ENCODE peak calls at places on chromosomes 6 and 20, in eight cellular contexts. H, S, P, V, N, X, T and L are unnamed samples.
A peak's percentile ranks its signal among the peaks of the same experiment; 100 is the strongest.

GRCh38 chr20:62805365-62805710 is 703 bp downstream of the OGFR start:
- DNase-seq in H (no peak), S (no peak), P (no peak), V (no peak), N (no peak), X (no peak), T (no peak), L (peak; percentile 54)

GRCh38 chr20:1001116-1001515 is 995 bp downstream of the RSPO4 start:
- DNase-seq in H (no peak), S (no peak), P (no peak), V (no peak), N (no peak), X (no peak), T (no peak), L (no peak)

GRCh38 chr6:134491473-134491872 is 173.6 kb upstream of the SGK1 start:
- DNase-seq in H (no peak), S (no peak), P (no peak), V (no peak), N (no peak), X (no peak), T (no peak), L (no peak)

GRCh38 chr6:168232989-168233874 is 86.3 kb downstream of the DACT2 start:
- DNase-seq in H (no peak), S (peak; percentile 43), P (no peak), V (no peak), N (no peak), X (no peak), T (no peak), L (no peak)

GRCh38 chr6:111605100-111605748 is 454 bp downstream of the TRAF3IP2 start:
- DNase-seq in H (peak; percentile 70), S (peak; percentile 59), P (no peak), V (no peak), N (no peak), X (no peak), T (peak; percentile 16), L (peak; percentile 40)

GRCh38 chr6:138393871-138394783 is 9.9 kb upstream of the HEBP2 start:
- DNase-seq in H (no peak), S (no peak), P (no peak), V (no peak), N (no peak), X (no peak), T (no peak), L (no peak)

GRCh38 chr20:36591854-36592641 is 13.5 kb upstream of the RAB5IF start:
- DNase-seq in H (no peak), S (peak; percentile 48), P (peak; percentile 73), V (no peak), N (peak; percentile 59), X (peak; percentile 30), T (no peak), L (no peak)

GRCh38 chr6:68654134-68654533 is 19.1 kb downstream of the ADGRB3 start:
- DNase-seq in H (no peak), S (no peak), P (no peak), V (no peak), N (no peak), X (no peak), T (no peak), L (no peak)

GRCh38 chr6:75489025-75489424 is 4.6 kb downstream of the FILIP1 start:
- DNase-seq in H (no peak), S (no peak), P (no peak), V (no peak), N (no peak), X (no peak), T (no peak), L (no peak)

GRCh38 chr6:127554435-127555006 is 22.5 kb upstream of the C6orf58 start:
- DNase-seq in H (peak; percentile 33), S (peak; percentile 49), P (peak; percentile 46), V (no peak), N (no peak), X (no peak), T (no peak), L (no peak)

GRCh38 chr6:84798257-84798656 is 33.9 kb upstream of the TBX18 start:
- DNase-seq in H (no peak), S (no peak), P (no peak), V (no peak), N (no peak), X (no peak), T (no peak), L (no peak)

GRCh38 chr20:60477958-60478357 is 519.7 kb downstream of the CDH26 start:
- DNase-seq in H (no peak), S (no peak), P (no peak), V (no peak), N (no peak), X (no peak), T (no peak), L (no peak)

GRCh38 chr6:143940011-143940597 is 68.0 kb downstream of the PLAGL1 start:
- DNase-seq in H (peak; percentile 59), S (peak; percentile 78), P (peak; percentile 59), V (peak; percentile 23), N (peak; percentile 48), X (no peak), T (peak; percentile 40), L (peak; percentile 85)

GRCh38 chr6:90663873-90664272 is 77.0 kb upstream of the MAP3K7 start:
- DNase-seq in H (no peak), S (no peak), P (no peak), V (no peak), N (no peak), X (no peak), T (no peak), L (no peak)

GRCh38 chr6:107460074-107460631 is 789 bp upstream of the PDSS2 start:
- DNase-seq in H (no peak), S (no peak), P (no peak), V (no peak), N (no peak), X (no peak), T (no peak), L (no peak)

GRCh38 chr6:11953641-11954040 is 58.5 kb upstream of the HIVEP1 start:
- DNase-seq in H (no peak), S (no peak), P (no peak), V (no peak), N (no peak), X (no peak), T (no peak), L (no peak)

GRCh38 chr6:111985202-111985731 is 68.6 kb upstream of the CCN6 start:
- DNase-seq in H (peak; percentile 37), S (no peak), P (no peak), V (no peak), N (peak; percentile 38), X (peak; percentile 49), T (no peak), L (no peak)

GRCh38 chr6:34514593-34515472 is 41.3 kb downstream of the SPDEF start:
- DNase-seq in H (no peak), S (no peak), P (no peak), V (no peak), N (no peak), X (no peak), T (no peak), L (no peak)

GRCh38 chr6:132418566-132418965 is 17.3 kb upstream of the MOXD1 start:
- DNase-seq in H (no peak), S (no peak), P (no peak), V (no peak), N (no peak), X (no peak), T (no peak), L (no peak)

GRCh38 chr6:91681341-91681740 is 1094.5 kb upstream of the MAP3K7 start:
- DNase-seq in H (no peak), S (no peak), P (no peak), V (no peak), N (no peak), X (no peak), T (no peak), L (no peak)

GRCh38 chr6:155418017-155418749 is 37.5 kb downstream of the NOX3 start:
- DNase-seq in H (peak; percentile 5), S (no peak), P (no peak), V (no peak), N (peak; percentile 59), X (no peak), T (peak; percentile 40), L (peak; percentile 53)

GRCh38 chr20:10597637-10598036 is 76.2 kb downstream of the JAG1 start:
- DNase-seq in H (no peak), S (no peak), P (no peak), V (no peak), N (no peak), X (no peak), T (no peak), L (no peak)

GRCh38 chr20:57653546-57653900 is 33.3 kb upstream of the ZBP1 start:
- DNase-seq in H (no peak), S (no peak), P (no peak), V (no peak), N (peak; percentile 13), X (no peak), T (no peak), L (no peak)

GRCh38 chr6:71209206-71209605 is 79.4 kb upstream of the OGFRL1 start:
- DNase-seq in H (no peak), S (no peak), P (no peak), V (no peak), N (no peak), X (no peak), T (no peak), L (no peak)

GRCh38 chr6:121533321-121533841 is 97.9 kb downstream of the GJA1 start:
- DNase-seq in H (no peak), S (no peak), P (no peak), V (no peak), N (no peak), X (no peak), T (no peak), L (no peak)

GRCh38 chr6:113496157-113496556 is 361.0 kb upstream of the MARCKS start:
- DNase-seq in H (no peak), S (no peak), P (no peak), V (no peak), N (no peak), X (no peak), T (no peak), L (no peak)